ENCODE peak calls at places on chromosome 17, in nine cellular contexts. Z, C, V, T, J, L, H, S and N are unnamed samples.

GRCh38 chr17:28916302-28916934 is 13.5 kb upstream of the DHRS13 start:
- DNase-seq in Z (peak), C (peak), V (peak), T (no peak), J (peak), L (peak), H (peak), S (no peak), N (peak)

GRCh38 chr17:57143341-57143740 is 58.3 kb downstream of the AKAP1 start:
- DNase-seq in Z (no peak), C (no peak), V (no peak), T (no peak), J (no peak), L (no peak), H (no peak), S (no peak), N (no peak)

GRCh38 chr17:38875477-38876080 is 5.7 kb downstream of the LASP1 start:
- DNase-seq in Z (no peak), C (no peak), V (no peak), T (no peak), J (no peak), L (no peak), H (no peak), S (no peak), N (no peak)

GRCh38 chr17:43784628-43785101 is 4.4 kb downstream of the CFAP97D1 start:
- DNase-seq in Z (no peak), C (no peak), V (no peak), T (no peak), J (no peak), L (no peak), H (peak), S (no peak), N (peak)

GRCh38 chr17:67107811-67108210 is 63.5 kb downstream of the CACNG1 start:
- DNase-seq in Z (no peak), C (no peak), V (no peak), T (no peak), J (no peak), L (no peak), H (peak), S (no peak), N (peak)

GRCh38 chr17:17036520-17036998 is 5.7 kb upstream of the MPRIP start:
- DNase-seq in Z (no peak), C (no peak), V (peak), T (no peak), J (no peak), L (no peak), H (peak), S (no peak), N (no peak)

GRCh38 chr17:37614391-37614790 is 5.2 kb upstream of the SYNRG start:
- DNase-seq in Z (no peak), C (no peak), V (no peak), T (no peak), J (no peak), L (no peak), H (peak), S (no peak), N (peak)

GRCh38 chr17:75808905-75809621 is 24.5 kb downstream of the UNK start:
- DNase-seq in Z (no peak), C (no peak), V (no peak), T (no peak), J (no peak), L (no peak), H (peak), S (no peak), N (peak)

GRCh38 chr17:8080208-8080798 is 7.2 kb downstream of the ALOX12B start:
- DNase-seq in Z (no peak), C (no peak), V (no peak), T (no peak), J (no peak), L (no peak), H (no peak), S (no peak), N (no peak)

GRCh38 chr17:68809148-68809547 is 146.0 kb downstream of the ABCA8 start:
- DNase-seq in Z (no peak), C (no peak), V (no peak), T (no peak), J (no peak), L (no peak), H (no peak), S (no peak), N (no peak)

GRCh38 chr17:58156839-58157803 is 8.9 kb downstream of the OR4D1 start:
- DNase-seq in Z (peak), C (no peak), V (no peak), T (no peak), J (no peak), L (no peak), H (no peak), S (peak), N (no peak)

GRCh38 chr17:28843810-28844137 is 1.2 kb upstream of the FAM222B start:
- DNase-seq in Z (no peak), C (no peak), V (peak), T (no peak), J (no peak), L (no peak), H (no peak), S (no peak), N (no peak)

GRCh38 chr17:42027540-42027889 is 7.6 kb downstream of the NKIRAS2 start:
- DNase-seq in Z (no peak), C (no peak), V (no peak), T (no peak), J (no peak), L (no peak), H (no peak), S (no peak), N (no peak)

GRCh38 chr17:15944720-15945492 is at the start of gene ADORA2B:
- DNase-seq in Z (no peak), C (no peak), V (peak), T (no peak), J (peak), L (peak), H (peak), S (peak), N (peak)

GRCh38 chr17:78343099-78343432 is 16.8 kb downstream of the SOCS3 start:
- DNase-seq in Z (no peak), C (no peak), V (peak), T (no peak), J (peak), L (no peak), H (peak), S (no peak), N (peak)

GRCh38 chr17:41717408-41718286 is 5.5 kb downstream of the GAST start:
- DNase-seq in Z (no peak), C (no peak), V (no peak), T (no peak), J (peak), L (no peak), H (peak), S (no peak), N (peak)

GRCh38 chr17:17426184-17426583 is 50.6 kb upstream of the MED9 start:
- DNase-seq in Z (no peak), C (no peak), V (no peak), T (no peak), J (no peak), L (no peak), H (no peak), S (no peak), N (no peak)

GRCh38 chr17:68431661-68432071 is 25.6 kb downstream of the WIPI1 start:
- DNase-seq in Z (no peak), C (no peak), V (no peak), T (no peak), J (peak), L (no peak), H (peak), S (peak), N (peak)

GRCh38 chr17:63442549-63443035 is 3.5 kb downstream of the CYB561 start:
- DNase-seq in Z (no peak), C (no peak), V (no peak), T (no peak), J (no peak), L (no peak), H (no peak), S (no peak), N (no peak)

GRCh38 chr17:81492202-81492601 is 20.4 kb downstream of the ACTG1 start:
- DNase-seq in Z (no peak), C (no peak), V (no peak), T (no peak), J (no peak), L (peak), H (no peak), S (no peak), N (no peak)

GRCh38 chr17:71511266-71511995 is 609.4 kb upstream of the SOX9 start:
- DNase-seq in Z (peak), C (no peak), V (peak), T (no peak), J (no peak), L (no peak), H (no peak), S (no peak), N (no peak)

GRCh38 chr17:72053069-72053846 is 67.6 kb upstream of the SOX9 start:
- DNase-seq in Z (peak), C (no peak), V (no peak), T (no peak), J (no peak), L (no peak), H (no peak), S (no peak), N (no peak)

GRCh38 chr17:41919840-41920579 is 1.3 kb upstream of the ACLY start:
- DNase-seq in Z (no peak), C (no peak), V (no peak), T (no peak), J (no peak), L (no peak), H (no peak), S (no peak), N (peak)

GRCh38 chr17:76909971-76910760 is 42.0 kb downstream of the MGAT5B start:
- DNase-seq in Z (no peak), C (peak), V (no peak), T (no peak), J (peak), L (no peak), H (peak), S (peak), N (peak)

GRCh38 chr17:27879987-27880608 is 13.1 kb downstream of the LYRM9 start:
- DNase-seq in Z (peak), C (peak), V (peak), T (no peak), J (peak), L (peak), H (peak), S (peak), N (peak)

GRCh38 chr17:62882878-62883277 is 74.8 kb upstream of the MARCHF10 start:
- DNase-seq in Z (no peak), C (no peak), V (no peak), T (no peak), J (no peak), L (no peak), H (peak), S (no peak), N (peak)

GRCh38 chr17:39954876-39955275 is 7.9 kb upstream of the GSDMA start:
- DNase-seq in Z (no peak), C (no peak), V (no peak), T (no peak), J (no peak), L (no peak), H (no peak), S (no peak), N (no peak)

GRCh38 chr17:17693253-17693954 is 12.1 kb downstream of the RAI1 start:
- DNase-seq in Z (peak), C (peak), V (no peak), T (no peak), J (peak), L (peak), H (no peak), S (no peak), N (no peak)

GRCh38 chr17:32266389-32267269 is 997 bp downstream of the RHBDL3 start:
- DNase-seq in Z (no peak), C (no peak), V (no peak), T (no peak), J (no peak), L (no peak), H (no peak), S (no peak), N (no peak)

GRCh38 chr17:75069783-75070182 is 18.0 kb upstream of the SLC16A5 start:
- DNase-seq in Z (no peak), C (no peak), V (no peak), T (no peak), J (peak), L (no peak), H (peak), S (no peak), N (peak)

GRCh38 chr17:20156196-20157077 is 147.3 kb downstream of the SPECC1 start:
- DNase-seq in Z (peak), C (no peak), V (peak), T (peak), J (peak), L (peak), H (peak), S (no peak), N (peak)

GRCh38 chr17:41491476-41491875 is 1.8 kb upstream of the KRT36 start:
- DNase-seq in Z (no peak), C (no peak), V (no peak), T (no peak), J (no peak), L (no peak), H (no peak), S (no peak), N (no peak)